ENCODE peak calls at places on chromosomes 11 and 22, in nine cellular contexts. F is GM23248, N is cardiac muscle cell, G is mucosa of descending colon, K is endodermal cell, U is pancreas, X is Peyer's patch, P is HepG2, B is neural progenitor cell. V is an unnamed sample. For H3K4me1, the result is how much of the 10 kb centered on the place peaks cover.

GRCh38 chr11:129323896-129324522 is 51.6 kb upstream of the BARX2 start:
- DNase-seq in F (peak), N (no peak), G (no peak), K (peak), U (peak), X (no peak), P (peak), B (no peak), V (no peak)

GRCh38 chr22:47423266-47423665 is 660.8 kb downstream of the TBC1D22A start:
- DNase-seq in F (no peak), N (no peak), G (no peak), K (no peak), U (no peak), X (no peak), P (no peak), B (no peak), V (no peak)

GRCh38 chr11:115581871-115582639 is 77.8 kb upstream of the CADM1 start:
- DNase-seq in F (no peak), N (peak), G (peak), K (peak), U (no peak), X (no peak), P (no peak), B (peak), V (peak)

GRCh38 chr11:6405039-6405667 is 13.7 kb downstream of the APBB1 start:
- DNase-seq in F (no peak), N (no peak), G (no peak), K (peak), U (peak), X (no peak), P (no peak), B (peak), V (no peak)

GRCh38 chr11:93525601-93526000 is 17.6 kb downstream of the SMCO4 start:
- DNase-seq in F (peak), N (no peak), G (no peak), K (no peak), U (no peak), X (no peak), P (no peak), B (no peak), V (no peak)

GRCh38 chr11:19344661-19345518 is 104.1 kb upstream of the E2F8 start:
- DNase-seq in F (peak), N (peak), G (peak), K (peak), U (peak), X (no peak), P (no peak), B (peak), V (no peak)

GRCh38 chr11:73376803-73377629 is 817 bp downstream of the RELT start:
- DNase-seq in F (peak), N (peak), G (peak), K (peak), U (peak), X (peak), P (peak), B (peak), V (peak)

GRCh38 chr11:119919656-119920055 is 190.7 kb upstream of the NECTIN1 start:
- DNase-seq in F (no peak), N (no peak), G (no peak), K (no peak), U (no peak), X (no peak), P (no peak), B (no peak), V (no peak)

GRCh38 chr11:12284321-12285050 is 92.9 kb upstream of the PARVA start:
- DNase-seq in F (peak), N (no peak), G (no peak), K (no peak), U (no peak), X (no peak), P (no peak), B (no peak), V (no peak)

GRCh38 chr11:103433976-103434375 is 324.8 kb downstream of the DYNC2H1 start:
- DNase-seq in F (peak), N (no peak), G (no peak), K (no peak), U (no peak), X (no peak), P (no peak), B (no peak), V (no peak)

GRCh38 chr11:77779935-77780334 is 40.6 kb downstream of the RSF1 start:
- DNase-seq in F (peak), N (peak), G (no peak), K (no peak), U (no peak), X (no peak), P (peak), B (peak), V (no peak)

GRCh38 chr11:33899383-33900037 is 7.6 kb upstream of the LMO2 start:
- DNase-seq in F (peak), N (peak), G (no peak), K (no peak), U (peak), X (no peak), P (no peak), B (peak), V (peak)

GRCh38 chr11:69495441-69496201 is 14.2 kb downstream of the LINC01488 start:
- DNase-seq in F (no peak), N (no peak), G (peak), K (no peak), U (no peak), X (no peak), P (no peak), B (no peak), V (no peak)

GRCh38 chr11:114606003-114606801 is 10.6 kb upstream of the NXPE4 start:
- DNase-seq in F (peak), N (no peak), G (no peak), K (peak), U (no peak), X (no peak), P (no peak), B (no peak), V (no peak)

GRCh38 chr22:44098021-44098739 is 74.1 kb downstream of the PARVB start:
- DNase-seq in F (no peak), N (no peak), G (no peak), K (no peak), U (no peak), X (no peak), P (no peak), B (no peak), V (no peak)

GRCh38 chr22:27720860-27721259 is 80.7 kb downstream of the MN1 start:
- DNase-seq in F (peak), N (no peak), G (no peak), K (no peak), U (no peak), X (no peak), P (no peak), B (no peak), V (no peak)

GRCh38 chr22:48061726-48062125 is 1299.3 kb downstream of the TBC1D22A start:
- DNase-seq in F (no peak), N (no peak), G (no peak), K (no peak), U (no peak), X (no peak), P (no peak), B (no peak), V (no peak)

GRCh38 chr11:77151804-77152513 is 23.9 kb downstream of the MYO7A start:
- DNase-seq in F (no peak), N (no peak), G (no peak), K (no peak), U (no peak), X (no peak), P (no peak), B (no peak), V (peak)

GRCh38 chr11:75286826-75287465 is 46.4 kb downstream of the TPBGL start:
- DNase-seq in F (peak), N (no peak), G (no peak), K (no peak), U (no peak), X (no peak), P (no peak), B (no peak), V (no peak)

GRCh38 chr11:126122863-126123262 is 60.2 kb upstream of the CDON start:
- DNase-seq in F (peak), N (no peak), G (no peak), K (no peak), U (no peak), X (no peak), P (no peak), B (no peak), V (no peak)

GRCh38 chr11:126121316-126121715 is 58.6 kb upstream of the CDON start:
- DNase-seq in F (no peak), N (no peak), G (no peak), K (no peak), U (no peak), X (no peak), P (no peak), B (no peak), V (peak)

GRCh38 chr11:126115820-126116319 is 53.2 kb upstream of the CDON start:
- DNase-seq in F (peak), N (no peak), G (peak), K (peak), U (peak), X (no peak), P (peak), B (peak), V (peak)

GRCh38 chr11:126115253-126115540 is 52.5 kb upstream of the CDON start:
- DNase-seq in F (peak), N (no peak), G (peak), K (no peak), U (peak), X (no peak), P (no peak), B (no peak), V (peak)

DNA sequence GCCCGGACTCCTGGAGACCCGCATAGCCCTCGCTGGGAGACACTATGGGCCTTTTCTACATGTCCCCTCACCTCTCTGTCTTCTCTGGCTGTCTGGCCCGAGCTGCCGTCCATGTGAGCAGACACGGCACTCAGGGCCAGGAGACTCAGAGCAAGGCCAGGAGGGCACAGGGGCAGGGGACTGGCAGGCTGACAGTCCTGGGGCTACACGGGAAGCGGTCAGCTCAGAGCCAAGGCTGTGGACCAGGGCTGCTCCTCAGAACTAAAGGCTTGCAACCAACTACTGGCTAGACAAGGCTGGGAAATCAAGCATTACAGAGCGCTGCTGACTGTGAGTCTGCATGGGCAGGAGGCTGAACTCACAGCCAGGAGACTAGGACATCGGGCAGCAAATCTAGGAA is 56.1 kb upstream of the CDON start:
- DNase-seq in F (no peak), N (no peak), G (no peak), K (no peak), U (no peak), X (no peak), P (no peak), B (no peak), V (no peak)
- H3K4me1 ChIP-seq in F (under half), N (under half), G (under half), K (under half), U (under half), X (under half), P (under half), B (under half), V (under half)

DNA sequence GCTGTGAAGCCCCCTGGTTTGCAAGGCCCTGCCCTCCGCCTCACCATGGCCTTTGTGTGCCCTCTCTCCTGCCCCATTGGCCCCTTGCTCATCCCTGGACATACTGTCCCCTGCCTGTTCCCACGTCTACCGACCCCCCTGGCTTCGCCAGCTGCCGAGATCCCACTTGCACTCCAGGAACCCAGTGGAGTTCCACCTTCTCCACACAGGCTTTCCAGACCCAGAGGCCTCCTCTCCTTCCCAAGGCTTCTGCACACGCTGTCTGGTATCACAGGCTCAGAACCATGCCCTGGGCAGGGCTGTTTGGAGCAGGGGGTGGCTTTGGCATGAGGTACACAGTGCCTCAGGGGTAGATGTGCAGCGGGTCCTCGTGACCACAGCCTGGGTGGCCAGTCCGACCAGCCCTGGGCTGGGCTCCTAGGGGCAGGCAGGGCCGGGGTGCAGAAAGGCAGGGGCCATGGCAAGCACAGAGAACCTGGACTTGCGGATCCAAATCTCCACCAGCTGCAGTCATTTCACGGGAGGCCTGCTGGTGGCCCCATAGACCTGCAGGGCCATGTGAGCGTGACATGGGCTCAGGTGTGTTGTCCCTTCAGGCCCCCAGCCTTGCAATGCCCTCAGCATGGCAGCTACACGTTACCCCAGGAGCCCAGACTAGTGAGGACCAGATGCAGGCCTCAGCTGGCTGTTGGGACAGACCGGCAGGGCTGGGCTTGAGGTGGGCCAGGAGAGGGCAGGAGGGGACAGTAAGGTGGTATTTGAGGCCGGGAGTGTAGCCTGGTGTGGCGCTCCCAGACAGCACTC is 9.5 kb downstream of the GRK2 start:
- DNase-seq in F (no peak), N (no peak), G (peak), K (no peak), U (no peak), X (no peak), P (no peak), B (no peak), V (no peak)
- H3K4me1 ChIP-seq in F (under half), N (under half), G (half or more), K (under half), U (under half), X (half or more), P (under half), B (under half), V (under half)

DNA sequence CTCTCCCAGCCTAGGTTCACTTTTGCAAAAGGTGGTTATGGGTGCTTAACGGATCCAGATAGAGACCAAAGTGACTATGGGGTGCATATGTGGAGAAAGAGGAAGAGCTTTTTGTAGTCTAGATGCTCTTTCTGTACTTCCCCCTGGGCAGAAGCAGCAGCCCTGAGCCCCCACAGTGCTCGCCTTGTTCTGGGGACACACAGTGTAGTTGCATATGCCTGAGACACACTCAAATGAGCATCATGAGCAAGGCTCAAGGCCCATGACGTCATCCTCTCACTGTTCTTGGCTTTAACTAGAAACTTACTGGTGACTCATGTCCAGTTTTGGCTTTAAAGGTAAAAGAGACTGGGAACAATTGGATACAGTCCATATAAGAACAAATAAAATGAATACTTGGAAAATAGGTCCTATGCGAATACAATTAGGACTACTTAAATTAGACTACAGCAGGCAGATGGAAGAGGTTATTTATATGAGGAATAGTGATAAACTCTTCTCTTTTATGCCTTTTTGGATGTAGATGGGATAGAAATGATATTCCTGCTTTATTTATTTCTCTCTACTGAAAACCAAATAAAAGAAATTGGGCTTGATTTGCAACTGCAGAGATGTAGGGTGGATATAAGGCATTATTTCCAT is 20.1 kb upstream of the PEX26 start:
- DNase-seq in F (peak), N (no peak), G (no peak), K (no peak), U (peak), X (peak), P (peak), B (no peak), V (no peak)
- H3K4me1 ChIP-seq in F (under half), N (under half), G (under half), K (under half), U (under half), X (under half), P (half or more), B (under half), V (under half)

DNA sequence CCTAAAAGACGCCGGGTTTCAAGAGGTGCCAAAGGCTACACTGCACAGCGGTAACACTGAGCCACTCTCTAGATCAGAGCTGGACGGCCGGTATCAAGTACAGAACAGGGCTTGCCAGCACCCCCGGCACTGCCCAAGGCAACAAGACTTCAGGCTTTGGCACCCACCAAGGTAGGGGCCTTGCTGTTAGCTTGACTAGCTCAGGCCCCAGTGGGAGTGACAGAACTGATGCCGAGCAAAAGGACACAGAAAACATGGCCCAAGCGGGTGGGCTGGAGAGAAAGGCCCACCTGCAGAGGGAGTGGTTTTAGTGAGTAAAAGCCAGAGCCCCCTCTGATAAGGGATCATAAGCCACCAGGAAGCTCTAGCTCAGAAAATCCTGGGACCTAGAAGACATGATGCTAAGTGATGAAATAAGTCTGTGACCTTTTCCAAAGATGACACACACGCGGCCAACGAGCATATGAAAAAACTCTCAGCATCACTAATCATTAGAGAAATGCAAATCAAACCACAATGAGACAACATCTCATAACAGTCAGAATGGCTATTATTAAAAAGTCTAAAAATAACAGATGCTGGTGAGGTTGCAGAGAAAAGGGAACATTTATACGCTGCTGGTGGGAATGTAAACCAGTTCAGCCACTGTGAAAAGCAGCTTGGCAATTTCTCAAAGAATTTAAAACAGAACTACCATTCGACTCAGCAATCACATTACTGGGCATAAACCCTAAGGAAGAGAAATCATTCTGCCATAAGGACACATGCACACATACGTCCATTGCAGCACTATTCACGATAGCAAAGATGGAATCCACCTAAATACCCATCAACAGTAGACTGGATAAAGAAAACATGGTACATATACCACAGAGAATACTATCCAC is 12.9 kb downstream of the EHD1 start:
- DNase-seq in F (peak), N (no peak), G (no peak), K (no peak), U (no peak), X (peak), P (no peak), B (no peak), V (no peak)
- H3K4me1 ChIP-seq in F (half or more), N (half or more), G (under half), K (under half), U (under half), X (half or more), P (half or more), B (under half), V (under half)

GRCh38 chr22:37751449-37752188 is 54.8 kb downstream of the TRIOBP start:
- DNase-seq in F (no peak), N (no peak), G (no peak), K (peak), U (no peak), X (no peak), P (no peak), B (no peak), V (no peak)

GRCh38 chr22:37750596-37751162 is 53.8 kb downstream of the TRIOBP start:
- DNase-seq in F (no peak), N (no peak), G (no peak), K (no peak), U (no peak), X (no peak), P (no peak), B (no peak), V (no peak)

GRCh38 chr22:37749223-37749622 is 52.4 kb downstream of the TRIOBP start:
- DNase-seq in F (no peak), N (no peak), G (no peak), K (no peak), U (no peak), X (no peak), P (no peak), B (no peak), V (no peak)

GRCh38 chr22:37748659-37749058 is 51.8 kb downstream of the TRIOBP start:
- DNase-seq in F (no peak), N (no peak), G (no peak), K (no peak), U (no peak), X (no peak), P (no peak), B (no peak), V (no peak)

GRCh38 chr22:37749831-37750595 is 53.2 kb downstream of the TRIOBP start:
- DNase-seq in F (peak), N (peak), G (no peak), K (no peak), U (no peak), X (no peak), P (peak), B (no peak), V (no peak)
- H3K4me1 ChIP-seq in F (half or more), N (under half), G (under half), K (under half), U (half or more), X (under half), P (half or more), B (under half), V (under half)